ENCODE peak calls at places on chromosomes 16 and 17, in five cellular contexts. I, F, T, S and D are unnamed samples.

GRCh38 chr16:76207270-76207669 is 69.9 kb upstream of the CNTNAP4 start:
- DNase-seq in I (no peak), F (no peak), T (no peak), S (no peak), D (no peak)

GRCh38 chr16:65697516-65697915 is 575.7 kb upstream of the CDH11 start:
- DNase-seq in I (no peak), F (no peak), T (no peak), S (no peak), D (no peak)

GRCh38 chr17:31787857-31788570 is 71.0 kb downstream of the COPRS start:
- DNase-seq in I (no peak), F (no peak), T (no peak), S (peak; percentile 15), D (no peak)

GRCh38 chr16:29811896-29812665 is at the start of gene PRRT2:
- DNase-seq in I (no peak), F (peak; percentile 66), T (no peak), S (no peak), D (peak; percentile 55)

GRCh38 chr17:31321481-31321880 is at the start of gene EVI2A:
- DNase-seq in I (no peak), F (peak; percentile 10), T (no peak), S (no peak), D (peak; percentile 57)

GRCh38 chr17:42704495-42705494 is 22.5 kb downstream of the CNTNAP1 start:
- DNase-seq in I (no peak), F (no peak), T (no peak), S (no peak), D (no peak)

GRCh38 chr16:17474037-17474436 is 3.3 kb upstream of the XYLT1 start:
- DNase-seq in I (no peak), F (no peak), T (no peak), S (no peak), D (no peak)

GRCh38 chr16:73062640-73063283 is 14.8 kb upstream of the ZFHX3 start:
- DNase-seq in I (no peak), F (no peak), T (no peak), S (no peak), D (no peak)

GRCh38 chr17:7046127-7046724 is 2.3 kb upstream of the SLC16A11 start:
- DNase-seq in I (no peak), F (no peak), T (no peak), S (peak; percentile 54), D (no peak)

GRCh38 chr17:43456661-43457361 is 27.0 kb upstream of the DHX8 start:
- DNase-seq in I (no peak), F (no peak), T (no peak), S (peak; percentile 100), D (peak; percentile 42)

GRCh38 chr16:49775581-49775980 is 80.3 kb downstream of the ZNF423 start:
- DNase-seq in I (no peak), F (no peak), T (no peak), S (no peak), D (no peak)

GRCh38 chr17:82970818-82971610 is 108.4 kb upstream of the METRNL start:
- DNase-seq in I (no peak), F (no peak), T (no peak), S (no peak), D (no peak)

GRCh38 chr17:19418312-19418992 is 7.4 kb downstream of the RNF112 start:
- DNase-seq in I (no peak), F (no peak), T (no peak), S (no peak), D (peak; percentile 24)

GRCh38 chr16:13919330-13919682 is 648 bp upstream of the ERCC4 start:
- DNase-seq in I (peak; percentile 40), F (peak; percentile 52), T (no peak), S (peak; percentile 70), D (no peak)

GRCh38 chr16:4936181-4936990 is 562 bp downstream of the PPL start:
- DNase-seq in I (no peak), F (peak; percentile 55), T (no peak), S (no peak), D (no peak)

GRCh38 chr16:89374393-89374948 is 115.9 kb downstream of the ANKRD11 start:
- DNase-seq in I (no peak), F (no peak), T (no peak), S (no peak), D (no peak)

GRCh38 chr16:51640196-51640595 is 489.1 kb upstream of the SALL1 start:
- DNase-seq in I (no peak), F (no peak), T (no peak), S (no peak), D (no peak)

GRCh38 chr17:45003877-45004276 is 35.8 kb upstream of the C1QL1 start:
- DNase-seq in I (no peak), F (no peak), T (no peak), S (no peak), D (no peak)

GRCh38 chr17:81553018-81553615 is 964 bp upstream of the FAAP100 start:
- DNase-seq in I (peak; percentile 97), F (peak; percentile 86), T (peak; percentile 58), S (peak; percentile 70), D (peak; percentile 81)

GRCh38 chr16:50309527-50310307 is 43.4 kb downstream of the ADCY7 start:
- DNase-seq in I (no peak), F (no peak), T (no peak), S (peak; percentile 82), D (no peak)

GRCh38 chr17:67366193-67367157 is at the start of gene PSMD12:
- DNase-seq in I (peak; percentile 94), F (peak; percentile 95), T (no peak), S (peak; percentile 90), D (peak; percentile 92)

GRCh38 chr17:56752263-56752662 is 81.5 kb downstream of the C17orf67 start:
- DNase-seq in I (no peak), F (no peak), T (no peak), S (no peak), D (peak; percentile 23)

GRCh38 chr17:50468120-50469004 is at the start of gene CHAD:
- DNase-seq in I (no peak), F (peak; percentile 39), T (no peak), S (no peak), D (no peak)

GRCh38 chr16:79004281-79004680 is 596.3 kb downstream of the MAF start:
- DNase-seq in I (no peak), F (no peak), T (no peak), S (no peak), D (no peak)

GRCh38 chr16:67481561-67482259 is 753 bp upstream of the ATP6V0D1 start:
- DNase-seq in I (no peak), F (no peak), T (no peak), S (peak; percentile 65), D (peak; percentile 60)

GRCh38 chr16:67480833-67481560 is at the start of gene ATP6V0D1:
- DNase-seq in I (peak; percentile 95), F (peak; percentile 96), T (peak; percentile 95), S (peak; percentile 96), D (peak; percentile 99)

GRCh38 chr16:67474551-67474950 is 6.4 kb downstream of the ATP6V0D1 start:
- DNase-seq in I (no peak), F (no peak), T (no peak), S (no peak), D (no peak)

GRCh38 chr16:67475051-67475450 is 5.9 kb downstream of the ATP6V0D1 start:
- DNase-seq in I (no peak), F (no peak), T (no peak), S (no peak), D (no peak)

GRCh38 chr16:67477960-67478554 is 2.9 kb downstream of the ATP6V0D1 start:
- DNase-seq in I (no peak), F (no peak), T (no peak), S (peak; percentile 37), D (no peak)
- H3K4me1 ChIP-seq in I (peaks cover 13% of the 10 kb centered on the region), F (peaks cover 27% of the 10 kb centered on the region), T (peaks cover 3% of the 10 kb centered on the region), S (peaks cover 43% of the 10 kb centered on the region), D (peaks cover 22% of the 10 kb centered on the region)

GRCh38 chr17:10121971-10122707 is 76.3 kb downstream of the GAS7 start:
- DNase-seq in I (no peak), F (no peak), T (no peak), S (no peak), D (no peak)
- TF ChIP-seq JUN in I (no peak), F (no peak), T (no peak), S (no peak), D (no peak)

DNA sequence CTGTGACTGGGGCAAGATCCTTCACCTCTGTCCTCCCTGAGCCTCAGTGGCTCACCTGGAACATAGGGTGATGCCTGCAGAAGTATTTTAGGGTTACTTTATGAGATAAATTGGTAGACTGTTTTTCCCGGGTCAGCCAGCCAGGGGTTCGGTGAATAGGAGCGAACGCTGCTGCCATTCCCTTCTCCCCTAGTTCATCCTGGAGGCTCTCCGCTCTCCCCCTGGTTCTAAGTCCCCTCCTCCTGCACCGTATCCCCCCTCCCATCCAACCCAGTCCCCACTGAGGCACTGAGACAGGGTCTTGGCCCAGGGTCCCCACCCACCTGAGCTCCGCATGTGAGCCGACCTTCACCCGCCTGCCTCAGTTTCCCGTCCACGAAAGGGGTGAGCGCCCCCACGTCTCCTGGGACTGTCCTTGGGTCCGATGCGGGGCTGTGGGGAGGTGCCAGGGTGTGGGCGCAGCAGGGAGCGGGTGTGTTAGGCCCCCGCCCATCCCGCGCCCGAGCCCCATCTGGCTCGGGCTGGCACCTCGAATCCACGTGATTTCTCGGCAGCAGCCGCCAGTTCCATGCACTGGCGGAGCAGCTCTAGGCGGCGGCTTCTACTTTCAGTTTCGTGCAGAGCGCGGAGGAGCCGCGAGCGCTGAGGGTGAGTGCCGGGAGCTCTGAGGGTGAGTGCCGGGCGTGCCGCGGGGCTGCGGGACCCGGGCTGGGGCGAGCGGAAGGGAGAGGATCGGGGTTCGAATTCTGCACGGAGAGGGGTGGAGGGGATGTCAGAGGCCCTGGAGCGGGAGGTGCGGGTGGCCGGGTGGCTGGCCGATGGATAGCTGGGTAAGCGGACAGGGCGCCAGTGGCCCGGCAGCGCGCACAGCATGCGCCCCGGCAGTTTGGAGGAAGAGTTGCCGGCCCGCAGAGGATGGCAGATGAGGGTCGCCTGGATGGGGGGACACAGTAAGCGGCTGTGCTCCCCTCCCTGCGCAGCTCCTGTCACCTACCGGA is at the start of gene NLRC5:
- DNase-seq in I (peak; percentile 86), F (no peak), T (no peak), S (peak; percentile 52), D (peak; percentile 82)
- H3K4me1 ChIP-seq in I (peaks cover 25% of the 10 kb centered on the region), F (peaks cover 14% of the 10 kb centered on the region), T (peaks cover 4% of the 10 kb centered on the region), S (peaks cover 66% of the 10 kb centered on the region), D (peaks cover 17% of the 10 kb centered on the region)

DNA sequence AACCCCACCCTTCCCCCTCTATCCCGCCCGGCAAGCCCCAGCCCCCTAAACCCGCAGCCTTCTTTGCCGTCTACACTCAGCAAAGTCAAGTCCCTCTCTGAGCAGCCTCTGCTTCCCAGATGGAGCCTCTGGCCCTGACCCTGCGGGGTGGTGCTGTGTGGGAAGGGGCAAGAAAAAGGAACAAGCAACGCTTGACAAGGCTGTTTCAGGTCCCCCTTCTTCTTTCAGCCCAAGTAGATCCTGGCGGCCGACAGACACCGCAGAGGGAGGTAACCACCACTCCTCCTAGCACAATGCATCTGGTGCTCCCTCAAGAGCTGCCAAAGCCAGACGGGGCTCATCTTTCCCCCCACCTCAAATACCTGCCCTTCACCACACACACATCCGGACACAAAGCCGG is 178.3 kb downstream of the ENGASE start:
- DNase-seq in I (no peak), F (no peak), T (no peak), S (no peak), D (no peak)
- TF ChIP-seq JUN in I (no peak), F (no peak), T (no peak), S (no peak), D (no peak)